ENCODE peak calls at places on chromosomes 2 and 18, in four cellular contexts. J is GM12891, C is GM12878, Y is K562. V is an unnamed sample.

GRCh38 chr2:240224676-240225075 is 84.2 kb upstream of the OTOS start:
- DNase-seq in J (no peak), C (no peak), Y (no peak), V (no peak)

GRCh38 chr2:1675633-1676032 is 68.7 kb downstream of the PXDN start:
- DNase-seq in J (no peak), C (no peak), Y (no peak), V (no peak)

GRCh38 chr2:200507179-200507578 is 2.7 kb downstream of the KCTD18 start:
- DNase-seq in J (no peak), C (no peak), Y (no peak), V (no peak)

GRCh38 chr18:52341617-52342381 is 1.8 kb downstream of the DCC start:
- DNase-seq in J (peak), C (no peak), Y (no peak), V (no peak)

GRCh38 chr2:218326315-218326714 is 30.3 kb upstream of the CATIP start:
- DNase-seq in J (no peak), C (no peak), Y (no peak), V (no peak)

GRCh38 chr18:46253498-46253897 is 149.3 kb downstream of the HAUS1 start:
- DNase-seq in J (no peak), C (no peak), Y (no peak), V (no peak)

GRCh38 chr2:152098033-152098797 is 629 bp downstream of the CACNB4 start:
- DNase-seq in J (peak), C (no peak), Y (no peak), V (no peak)

GRCh38 chr2:183037281-183037659 is 987 bp downstream of the NCKAP1 start:
- DNase-seq in J (no peak), C (no peak), Y (no peak), V (no peak)

GRCh38 chr2:222518570-222519381 is 94.4 kb downstream of the SGPP2 start:
- DNase-seq in J (no peak), C (no peak), Y (no peak), V (no peak)

GRCh38 chr18:43661570-43661969 is 384.3 kb upstream of the SYT4 start:
- DNase-seq in J (no peak), C (peak), Y (no peak), V (peak)

GRCh38 chr18:31399336-31400032 is 22.9 kb downstream of the DSG4 start:
- DNase-seq in J (no peak), C (no peak), Y (no peak), V (no peak)

GRCh38 chr2:216742411-216742810 is 47.1 kb upstream of the IGFBP5 start:
- DNase-seq in J (no peak), C (no peak), Y (no peak), V (no peak)

GRCh38 chr2:60540054-60540453 is 13.4 kb downstream of the BCL11A start:
- DNase-seq in J (no peak), C (no peak), Y (no peak), V (no peak)

GRCh38 chr2:28895189-28895893 is 874 bp downstream of the WDR43 start:
- DNase-seq in J (peak), C (no peak), Y (no peak), V (peak)

GRCh38 chr2:85158559-85159273 is 25.5 kb downstream of the TCF7L1 start:
- DNase-seq in J (no peak), C (no peak), Y (no peak), V (no peak)

GRCh38 chr2:76193098-76193497 is 482.4 kb upstream of the GCFC2 start:
- DNase-seq in J (no peak), C (no peak), Y (no peak), V (no peak)

GRCh38 chr2:202976809-202977208 is 37.9 kb upstream of the NBEAL1 start:
- DNase-seq in J (no peak), C (no peak), Y (no peak), V (no peak)

GRCh38 chr2:189022492-189022891 is 48.3 kb downstream of the COL3A1 start:
- DNase-seq in J (no peak), C (no peak), Y (no peak), V (no peak)

GRCh38 chr2:25294573-25295462 is 46.9 kb downstream of the DNMT3A start:
- DNase-seq in J (peak), C (no peak), Y (no peak), V (peak)

GRCh38 chr2:44970846-44971450 is 29.4 kb downstream of the SIX3 start:
- DNase-seq in J (no peak), C (no peak), Y (no peak), V (no peak)

GRCh38 chr2:136407952-136408318 is 290.0 kb upstream of the CXCR4 start:
- DNase-seq in J (no peak), C (no peak), Y (no peak), V (no peak)

GRCh38 chr2:217085543-217085942 is 225.7 kb upstream of the TNP1 start:
- DNase-seq in J (no peak), C (no peak), Y (no peak), V (no peak)

GRCh38 chr18:10724666-10725065 is 198.8 kb downstream of the NAPG start:
- DNase-seq in J (no peak), C (no peak), Y (no peak), V (no peak)

GRCh38 chr2:20617892-20618467 is 32.9 kb downstream of the HS1BP3 start:
- DNase-seq in J (no peak), C (no peak), Y (peak), V (peak)

GRCh38 chr2:80407377-80407776 is 102.8 kb upstream of the LRRTM1 start:
- DNase-seq in J (no peak), C (no peak), Y (no peak), V (no peak)

GRCh38 chr18:35161934-35162333 is 78.9 kb upstream of the ZNF397 start:
- DNase-seq in J (no peak), C (no peak), Y (no peak), V (no peak)

GRCh38 chr18:23321996-23322395 is 131.1 kb upstream of the RIOK3 start:
- DNase-seq in J (no peak), C (no peak), Y (no peak), V (no peak)

GRCh38 chr2:46232860-46233259 is 64.3 kb upstream of the EPAS1 start:
- DNase-seq in J (no peak), C (no peak), Y (no peak), V (no peak)

GRCh38 chr18:78611869-78612268 is 367.7 kb upstream of the SALL3 start:
- DNase-seq in J (no peak), C (no peak), Y (no peak), V (no peak)

GRCh38 chr18:76524900-76525698 is 30.1 kb upstream of the ZNF516 start:
- DNase-seq in J (no peak), C (no peak), Y (no peak), V (no peak)
- TF ChIP-seq SPI1 in J (peak), C (no peak), Y (no peak), V (no peak)

GRCh38 chr2:160918909-160919503 is 241.2 kb upstream of the TANK start:
- DNase-seq in J (no peak), C (no peak), Y (peak), V (peak)
- TF ChIP-seq SPI1 in J (no peak), C (no peak), Y (no peak), V (no peak)

DNA sequence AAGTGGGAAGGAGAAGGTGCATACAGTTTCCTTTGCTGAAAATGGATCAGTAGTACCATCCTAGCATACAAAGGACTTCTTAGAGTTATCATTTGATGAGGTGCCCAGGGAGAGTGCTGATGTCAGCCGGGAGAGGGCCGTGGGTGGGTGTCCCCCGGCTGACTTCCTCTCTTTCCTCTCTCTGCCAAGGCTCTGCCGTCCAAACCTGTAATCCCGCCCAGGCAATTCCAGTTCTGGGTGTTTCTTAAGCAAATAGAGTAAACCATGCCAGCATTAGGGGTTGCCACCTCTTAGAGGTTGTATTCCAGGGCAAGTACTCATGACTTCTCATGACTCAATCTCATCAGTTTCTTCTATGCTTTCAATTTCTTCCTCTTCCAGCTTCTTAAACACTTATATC is 117.2 kb downstream of the GATA6 start:
- DNase-seq in J (no peak), C (no peak), Y (no peak), V (no peak)
- TF ChIP-seq SPI1 in J (no peak), C (no peak), Y (no peak), V (no peak)

GRCh38 chr18:75658330-75658729 is 230.8 kb upstream of the SMIM21 start:
- DNase-seq in J (no peak), C (no peak), Y (no peak), V (no peak)
- TF ChIP-seq SPI1 in J (no peak), C (no peak), Y (no peak), V (no peak)

DNA sequence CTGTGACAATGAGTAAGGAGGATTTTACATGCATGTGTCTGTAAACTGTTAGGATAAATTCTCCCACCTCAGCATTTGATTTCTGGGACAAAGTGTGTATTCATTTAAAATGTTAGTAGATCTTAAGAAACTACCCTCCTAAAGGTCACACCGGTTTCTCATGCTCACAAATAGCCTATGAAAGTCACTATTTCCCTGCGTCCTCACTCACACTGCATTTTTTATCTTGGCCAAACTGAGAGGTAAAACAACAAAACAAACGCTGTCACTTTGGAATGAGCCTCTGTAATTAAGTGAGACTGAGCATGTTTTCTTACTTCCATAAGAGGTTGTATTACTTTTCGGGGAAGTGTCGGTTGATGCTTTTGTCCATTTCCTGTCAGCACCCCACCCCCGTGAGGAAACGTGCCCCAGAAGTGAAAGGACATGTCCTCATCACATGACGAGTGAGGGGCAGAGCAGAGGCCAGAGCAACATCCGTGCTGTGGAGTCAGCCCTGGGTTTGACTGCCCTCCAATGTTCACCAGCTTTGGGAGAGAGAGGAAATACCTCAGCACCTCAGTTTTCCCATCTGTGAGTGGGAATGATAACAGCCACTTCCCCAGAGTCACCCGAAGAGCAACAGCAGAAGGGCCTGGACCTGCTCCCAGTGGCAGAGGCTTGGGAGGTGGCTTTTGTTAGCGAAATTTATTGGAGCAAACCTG is 3.1 kb downstream of the GYPC start:
- DNase-seq in J (no peak), C (peak), Y (no peak), V (peak)
- TF ChIP-seq SPI1 in J (no peak), C (peak), Y (no peak), V (peak)

GRCh38 chr2:162092656-162093556 is 18.9 kb upstream of the DPP4 start:
- DNase-seq in J (no peak), C (no peak), Y (no peak), V (no peak)
- TF ChIP-seq SPI1 in J (no peak), C (no peak), Y (no peak), V (no peak)

DNA sequence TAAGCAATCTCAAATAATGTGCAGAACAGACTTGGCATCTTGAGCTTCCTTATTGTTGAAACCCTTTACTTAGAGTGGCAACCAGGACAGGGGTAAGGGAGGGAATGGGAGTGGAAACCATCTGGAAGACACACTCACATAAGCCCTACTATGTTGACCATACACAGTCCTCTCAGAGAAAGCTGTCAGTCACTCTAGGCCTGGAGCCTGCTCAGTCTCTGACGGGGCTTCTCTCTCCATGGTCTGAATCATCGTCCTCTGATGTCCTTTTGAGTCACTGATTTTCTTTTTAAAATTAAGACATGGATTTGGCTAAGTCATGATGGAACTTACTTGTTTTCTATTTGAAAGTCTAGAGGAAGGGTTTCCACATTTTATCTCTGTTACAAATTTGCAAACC is 74.0 kb downstream of the MYO1B start:
- DNase-seq in J (no peak), C (no peak), Y (no peak), V (no peak)
- TF ChIP-seq SPI1 in J (no peak), C (no peak), Y (no peak), V (no peak)

GRCh38 chr2:150643106-150643730 is 155.8 kb upstream of the RND3 start:
- DNase-seq in J (no peak), C (no peak), Y (no peak), V (no peak)
- TF ChIP-seq SPI1 in J (no peak), C (no peak), Y (no peak), V (no peak)

GRCh38 chr2:231745303-231746038 is 35.6 kb downstream of the PDE6D start:
- DNase-seq in J (no peak), C (no peak), Y (no peak), V (no peak)

GRCh38 chr2:231737761-231738160 is 29.4 kb downstream of the PTMA start:
- DNase-seq in J (no peak), C (no peak), Y (no peak), V (no peak)

GRCh38 chr2:231743376-231744116 is 35.2 kb downstream of the PTMA start:
- DNase-seq in J (no peak), C (no peak), Y (no peak), V (no peak)
- TF ChIP-seq SPI1 in J (no peak), C (no peak), Y (no peak), V (no peak)

DNA sequence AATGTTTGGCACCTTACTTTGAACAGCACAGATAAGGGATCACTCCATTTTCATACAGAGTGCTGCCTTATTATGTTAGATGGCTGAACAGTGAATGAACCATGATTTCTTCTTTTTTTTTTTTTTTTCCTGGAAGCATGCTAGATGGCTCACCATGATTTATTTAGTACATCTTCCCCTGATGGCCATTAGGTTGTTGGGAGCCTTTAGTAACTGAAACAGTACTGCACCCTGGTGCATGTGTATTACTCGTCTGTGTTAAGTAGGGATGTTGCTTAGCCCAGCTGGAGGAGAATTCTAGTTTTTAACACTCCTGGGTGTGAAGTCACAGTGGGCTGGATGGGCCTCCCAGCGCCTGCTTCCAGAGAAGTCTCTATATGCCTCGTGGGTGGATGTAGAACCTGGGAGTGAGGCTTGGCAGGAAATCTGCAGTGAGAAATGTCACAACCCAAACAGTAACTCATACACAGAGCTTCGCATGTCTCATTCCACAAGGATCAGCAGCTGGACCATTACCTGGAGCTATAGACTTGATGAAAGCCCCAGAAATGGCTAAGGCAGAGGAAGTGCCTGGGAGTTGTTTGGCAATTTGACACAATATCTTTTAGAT is 29.0 kb upstream of the NT5DC4 start:
- DNase-seq in J (no peak), C (no peak), Y (no peak), V (no peak)
- TF ChIP-seq SPI1 in J (no peak), C (no peak), Y (no peak), V (no peak)